ENCODE peak calls at places on chromosomes 12 and 14, in four cellular contexts. W is central memory CD8-positive, alpha-beta T cell; G is T-helper 9 cell; U is fibroblast of mammary gland. T is an unnamed sample.

GRCh38 chr14:21070083-21070609 is at the start of gene ARHGEF40:
- DNase-seq in W (no peak), G (peak), U (no peak), T (no peak)

GRCh38 chr14:92425101-92425500 is 88.5 kb upstream of the RIN3 start:
- DNase-seq in W (no peak), G (no peak), U (peak), T (no peak)

GRCh38 chr14:90740081-90740480 is 76.1 kb downstream of the TTC7B start:
- DNase-seq in W (no peak), G (no peak), U (no peak), T (no peak)

GRCh38 chr12:122790393-122791075 is 16.2 kb downstream of the CCDC62 start:
- DNase-seq in W (no peak), G (no peak), U (peak), T (no peak)

GRCh38 chr12:115507951-115508722 is 769.4 kb downstream of the MED13L start:
- DNase-seq in W (no peak), G (no peak), U (no peak), T (no peak)

GRCh38 chr12:47373554-47374150 is 293.9 kb upstream of the AMIGO2 start:
- DNase-seq in W (no peak), G (no peak), U (no peak), T (no peak)

GRCh38 chr14:89384636-89385035 is 32.4 kb downstream of the FOXN3 start:
- DNase-seq in W (no peak), G (no peak), U (no peak), T (no peak)

GRCh38 chr14:39430762-39431415 is 1.3 kb downstream of the FBXO33 start:
- DNase-seq in W (no peak), G (no peak), U (peak), T (no peak)

GRCh38 chr12:45732936-45733335 is 3.4 kb downstream of the ARID2 start:
- DNase-seq in W (no peak), G (no peak), U (no peak), T (no peak)

GRCh38 chr12:14948672-14949071 is 10.3 kb upstream of the ERP27 start:
- DNase-seq in W (peak), G (no peak), U (peak), T (peak)

GRCh38 chr14:33294419-33294818 is 355.7 kb downstream of the NPAS3 start:
- DNase-seq in W (no peak), G (no peak), U (no peak), T (no peak)

GRCh38 chr12:28096649-28097048 is 93.6 kb upstream of the CCDC91 start:
- DNase-seq in W (no peak), G (no peak), U (no peak), T (no peak)

GRCh38 chr12:100566887-100567637 is 6.4 kb upstream of the GAS2L3 start:
- DNase-seq in W (no peak), G (no peak), U (peak), T (no peak)